ENCODE peak calls at places on chromosomes 3 and 15, in four cellular contexts. A, M, W and K are unnamed samples.

GRCh38 chr15:66898656-66899402 is 166.6 kb upstream of the SMAD3 start:
- DNase-seq in A (no peak), M (no peak), W (no peak), K (no peak)

GRCh38 chr3:9047465-9048346 is 84.4 kb upstream of the RAD18 start:
- DNase-seq in A (no peak), M (no peak), W (no peak), K (no peak)

GRCh38 chr3:98115717-98116116 is 14.8 kb upstream of the OR5H1 start:
- DNase-seq in A (no peak), M (no peak), W (no peak), K (no peak)

GRCh38 chr3:71492566-71492965 is 91.0 kb downstream of the FOXP1 start:
- DNase-seq in A (no peak), M (no peak), W (no peak), K (no peak)

GRCh38 chr3:52483577-52484495 is 11.3 kb upstream of the STAB1 start:
- DNase-seq in W (peak; percentile 32), A (no peak), M (no peak), K (no peak)

GRCh38 chr3:37521403-37521802 is 340.3 kb upstream of the CTDSPL start:
- DNase-seq in W (no peak), M (no peak), A (no peak), K (no peak)

GRCh38 chr3:39900462-39901002 is 91.1 kb downstream of the MYRIP start:
- DNase-seq in A (no peak), M (no peak), W (no peak), K (no peak)

GRCh38 chr15:93179072-93179471 is 90.1 kb upstream of the RGMA start:
- DNase-seq in A (no peak), W (no peak), M (no peak), K (no peak)